ENCODE peak calls at places on chromosomes 6 and 20, in four cellular contexts. O is HepG2, A is K562, Z is SK-N-SH. R is an unnamed sample.

GRCh38 chr6:7051780-7052440 is 55.9 kb upstream of the RREB1 start:
- DNase-seq in O (no peak), A (no peak), Z (peak; percentile 64), R (no peak)

GRCh38 chr20:1312308-1312707 is 16.6 kb downstream of the SDCBP2 start:
- DNase-seq in O (no peak), A (no peak), Z (no peak), R (no peak)

GRCh38 chr20:49885558-49886332 is 29.6 kb downstream of the SPATA2 start:
- DNase-seq in O (no peak), A (no peak), Z (no peak), R (no peak)

GRCh38 chr20:33531047-33531877 is 41.4 kb downstream of the CBFA2T2 start:
- DNase-seq in O (peak; percentile 78), A (no peak), Z (peak; percentile 47), R (no peak)

GRCh38 chr6:145756170-145756662 is 20.9 kb upstream of the EPM2A start:
- DNase-seq in O (no peak), A (no peak), Z (peak; percentile 39), R (no peak)

GRCh38 chr6:96330884-96331283 is 190.7 kb upstream of the UFL1 start:
- DNase-seq in O (no peak), A (no peak), Z (no peak), R (no peak)

GRCh38 chr6:153172815-153173214 is 41.7 kb upstream of the RGS17 start:
- DNase-seq in O (no peak), A (no peak), Z (peak; percentile 25), R (no peak)

GRCh38 chr20:5510446-5510845 is 193.7 kb upstream of the PROKR2 start:
- DNase-seq in O (no peak), A (no peak), Z (no peak), R (no peak)

GRCh38 chr6:142302427-142303190 is 802 bp downstream of the ADGRG6 start:
- DNase-seq in O (peak; percentile 55), A (no peak), Z (no peak), R (no peak)

GRCh38 chr20:6480328-6481030 is 287.0 kb upstream of the BMP2 start:
- DNase-seq in O (no peak), A (no peak), Z (no peak), R (no peak)

GRCh38 chr6:11714116-11714797 is 64.3 kb downstream of the ADTRP start:
- DNase-seq in O (no peak), A (no peak), Z (no peak), R (peak; percentile 79)

GRCh38 chr6:137641474-137642077 is 147.4 kb upstream of the OLIG3 start:
- DNase-seq in O (peak; percentile 79), A (peak; percentile 45), Z (peak; percentile 52), R (no peak)

GRCh38 chr6:85127696-85128225 is 322.1 kb upstream of the NT5E start:
- DNase-seq in O (no peak), A (no peak), Z (no peak), R (no peak)

GRCh38 chr6:2986722-2987196 is 12.9 kb upstream of the NQO2 start:
- DNase-seq in O (no peak), A (no peak), Z (no peak), R (no peak)

GRCh38 chr6:90940812-90941481 is 354.1 kb upstream of the MAP3K7 start:
- DNase-seq in O (peak; percentile 44), A (peak; percentile 36), Z (peak; percentile 45), R (peak; percentile 80)

GRCh38 chr6:95819461-95819860 is 196.3 kb upstream of the FUT9 start:
- DNase-seq in O (no peak), A (no peak), Z (no peak), R (no peak)

GRCh38 chr6:111474771-111475170 is 8.2 kb downstream of the REV3L start:
- DNase-seq in O (no peak), A (no peak), Z (no peak), R (no peak)

GRCh38 chr20:50690979-50691584 is at the start of gene RIPOR3:
- DNase-seq in O (no peak), A (peak; percentile 82), Z (peak; percentile 67), R (no peak)

GRCh38 chr6:108260126-108260808 is 573 bp downstream of the SNX3 start:
- DNase-seq in O (no peak), A (peak; percentile 32), Z (no peak), R (peak; percentile 25)

GRCh38 chr6:93282521-93283031 is 136.8 kb downstream of the EPHA7 start:
- DNase-seq in O (no peak), A (no peak), Z (no peak), R (no peak)

GRCh38 chr6:84086545-84087429 is 53.2 kb downstream of the MRAP2 start:
- DNase-seq in O (peak; percentile 42), A (no peak), Z (no peak), R (no peak)

GRCh38 chr6:69487688-69488087 is 309.1 kb downstream of the LMBRD1 start:
- DNase-seq in O (no peak), A (peak; percentile 23), Z (no peak), R (no peak)

GRCh38 chr6:151325075-151326050 is 66.0 kb downstream of the ZBTB2 start:
- DNase-seq in O (peak; percentile 62), A (no peak), Z (peak; percentile 80), R (no peak)

GRCh38 chr6:49913656-49914055 is 47.3 kb upstream of the CRISP1 start:
- DNase-seq in O (no peak), A (no peak), Z (no peak), R (no peak)

GRCh38 chr20:35232575-35232974 is 6.1 kb downstream of the MMP24 start:
- DNase-seq in O (no peak), A (no peak), Z (no peak), R (no peak)

GRCh38 chr6:18215436-18215835 is 48.9 kb downstream of the DEK start:
- DNase-seq in O (no peak), A (no peak), Z (no peak), R (no peak)
- TF ChIP-seq FOXM1 in O (no peak), A (no peak), Z (no peak), R (no peak)

GRCh38 chr6:122818866-122819265 is 29.8 kb downstream of the SMPDL3A start:
- DNase-seq in O (no peak), A (no peak), Z (no peak), R (no peak)
- TF ChIP-seq SMC3 in O (no peak), A (no peak), Z (no peak), R (no peak)

DNA sequence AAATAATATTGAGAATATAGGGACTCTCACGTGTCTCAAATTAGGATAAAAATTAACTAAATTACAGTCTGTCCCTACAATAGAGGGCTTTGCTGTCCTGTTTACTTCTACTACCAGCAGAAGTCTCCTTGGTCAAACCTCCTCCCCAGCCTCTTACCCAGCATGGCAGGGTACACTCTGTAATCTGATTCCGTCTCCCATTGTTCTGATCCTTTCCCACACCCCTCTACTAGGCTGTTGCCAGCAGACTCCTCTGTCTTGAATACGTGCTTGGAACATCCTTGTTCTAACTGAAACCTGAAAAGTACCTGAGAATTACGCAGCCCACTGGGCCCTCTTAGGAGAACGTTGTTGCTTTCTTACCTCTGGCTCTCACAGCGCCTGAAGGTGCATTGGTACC is 112.2 kb upstream of the PREP start:
- DNase-seq in O (no peak), A (no peak), Z (no peak), R (no peak)
- TF ChIP-seq FOXM1 in O (no peak), A (no peak), Z (no peak), R (no peak)

GRCh38 chr20:48224531-48224930 is 439.2 kb upstream of the SULF2 start:
- DNase-seq in O (no peak), A (no peak), Z (no peak), R (no peak)
- TF ChIP-seq SMC3 in O (no peak), A (no peak), Z (no peak), R (no peak)

GRCh38 chr20:9269280-9269971 is 200.5 kb downstream of the PLCB4 start:
- DNase-seq in O (no peak), A (no peak), Z (no peak), R (no peak)

DNA sequence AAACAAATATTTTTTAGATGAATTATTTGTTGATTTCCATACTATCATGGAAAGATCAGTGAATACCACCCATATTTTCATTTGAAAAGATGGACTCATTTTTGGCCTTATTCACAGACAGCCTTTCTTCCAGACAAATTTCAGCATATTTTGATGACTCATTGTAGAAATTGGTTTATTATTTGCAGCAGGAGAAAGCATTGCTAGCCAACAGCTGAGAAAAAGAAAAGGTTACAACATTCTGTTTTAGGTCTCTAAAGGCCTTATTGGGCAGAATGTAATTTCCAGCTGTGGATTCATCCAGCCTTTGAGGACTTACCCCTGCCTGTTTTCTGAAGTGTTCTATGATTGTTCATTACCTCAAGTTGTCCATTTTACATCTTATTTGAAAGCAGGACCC is 201.9 kb downstream of the PLCB4 start:
- DNase-seq in O (no peak), A (no peak), Z (no peak), R (no peak)
- TF ChIP-seq FOXM1 in O (no peak), A (no peak), Z (no peak), R (no peak)

GRCh38 chr20:64220891-64221527 is 34.5 kb upstream of the PCMTD2 start:
- DNase-seq in O (peak; percentile 66), A (peak; percentile 91), Z (no peak), R (no peak)

GRCh38 chr20:64220420-64220819 is 35.1 kb upstream of the PCMTD2 start:
- DNase-seq in O (no peak), A (no peak), Z (no peak), R (no peak)

GRCh38 chr20:64219730-64220129 is 35.8 kb upstream of the PCMTD2 start:
- DNase-seq in O (no peak), A (no peak), Z (no peak), R (no peak)

GRCh38 chr20:64217539-64217938 is 38.0 kb upstream of the PCMTD2 start:
- DNase-seq in O (no peak), A (peak; percentile 65), Z (peak; percentile 55), R (no peak)

GRCh38 chr20:64219202-64219601 is 36.3 kb upstream of the PCMTD2 start:
- DNase-seq in O (no peak), A (no peak), Z (no peak), R (no peak)
- TF ChIP-seq SMC3 in O (no peak), A (no peak), Z (no peak), R (no peak)

DNA sequence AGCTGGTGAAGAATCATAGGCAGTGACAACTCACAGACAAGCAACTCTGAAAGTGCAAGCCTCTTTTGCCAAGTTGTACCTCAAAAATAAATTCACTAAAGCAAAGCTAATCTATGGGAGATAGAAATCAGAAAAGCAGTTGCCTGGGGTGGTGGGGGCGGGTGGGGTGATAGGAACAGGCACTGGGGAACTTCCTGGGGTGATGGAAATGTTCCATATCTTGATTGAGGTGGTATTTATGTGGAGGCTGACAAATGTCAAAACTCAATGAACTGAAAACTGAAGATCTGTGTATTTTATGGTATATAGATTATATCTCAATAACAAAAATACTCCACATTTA is 52.3 kb downstream of the ATP9A start:
- DNase-seq in O (no peak), A (no peak), Z (peak; percentile 59), R (no peak)
- TF ChIP-seq FOXM1 in O (no peak), A (no peak), Z (no peak), R (no peak)

R was measured in GM12878.